ENCODE peak calls at places on chromosomes 1 and 21, in eight cellular contexts. B, H, Y, P, J, X, R and K are unnamed samples. For H3K36me3, the result is how much of the 10 kb centered on the place peaks cover.

GRCh38 chr1:205247130-205247921 is 19.6 kb downstream of the TMCC2 start:
- DNase-seq in R (no peak), H (no peak), X (no peak), J (no peak), Y (no peak), B (peak), P (no peak), K (peak)

GRCh38 chr1:228238461-228238860 is 30.6 kb downstream of the OBSCN start:
- DNase-seq in J (no peak), Y (no peak), X (no peak), B (no peak), H (no peak), P (no peak), R (no peak), K (no peak)

GRCh38 chr1:191669629-191670028 is 488.6 kb upstream of the RGS18 start:
- DNase-seq in X (no peak), R (no peak), H (no peak), B (peak), P (peak), Y (no peak), J (peak), K (no peak)

GRCh38 chr1:154403983-154404382 is 1.2 kb upstream of the IL6R start:
- DNase-seq in R (no peak), X (no peak), H (no peak), J (no peak), B (no peak), P (no peak), Y (no peak), K (no peak)

GRCh38 chr21:45918835-45919467 is 62.6 kb upstream of the COL6A1 start:
- DNase-seq in P (no peak), X (no peak), R (no peak), Y (no peak), B (no peak), J (no peak), H (no peak), K (no peak)

GRCh38 chr1:94683886-94684285 is 136.3 kb upstream of the SLC44A3 start:
- DNase-seq in X (no peak), B (no peak), J (no peak), P (no peak), H (no peak), Y (no peak), R (no peak), K (no peak)

GRCh38 chr1:172180886-172181285 is 239.6 kb upstream of the C1orf105 start:
- DNase-seq in P (peak), R (no peak), B (peak), X (peak), Y (no peak), J (peak), H (peak), K (no peak)

GRCh38 chr1:19764848-19765247 is 34.9 kb downstream of the TMCO4 start:
- DNase-seq in B (no peak), J (peak), R (peak), H (peak), X (peak), P (no peak), Y (peak), K (peak)

GRCh38 chr1:94919241-94920030 is 7.5 kb downstream of the CNN3 start:
- DNase-seq in J (no peak), R (no peak), B (no peak), P (no peak), X (no peak), H (peak), Y (no peak), K (no peak)

GRCh38 chr1:112603541-112603940 is 15.4 kb downstream of the ST7L start:
- DNase-seq in X (no peak), P (no peak), H (no peak), Y (no peak), R (no peak), B (no peak), J (no peak), K (no peak)
- H3K36me3 ChIP-seq in X (under half), P (under half), H (under half), Y (under half), R (under half), B (under half), J (under half), K (under half)

GRCh38 chr1:234617135-234617985 is 7.4 kb upstream of the IRF2BP2 start:
- DNase-seq in X (no peak), P (no peak), R (no peak), Y (no peak), J (peak), H (peak), B (no peak), K (no peak)

GRCh38 chr1:234619071-234619480 is 9.1 kb upstream of the IRF2BP2 start:
- DNase-seq in B (peak), J (peak), X (no peak), Y (no peak), H (peak), P (peak), R (no peak), K (no peak)

GRCh38 chr1:234616644-234617043 is 6.7 kb upstream of the IRF2BP2 start:
- DNase-seq in H (peak), B (peak), R (no peak), P (no peak), Y (no peak), J (peak), X (no peak), K (no peak)

GRCh38 chr1:234618726-234619049 is 8.7 kb upstream of the IRF2BP2 start:
- DNase-seq in B (no peak), Y (no peak), P (no peak), R (no peak), J (no peak), H (peak), X (no peak), K (no peak)

GRCh38 chr1:234617986-234618725 is 8.2 kb upstream of the IRF2BP2 start:
- DNase-seq in B (peak), J (peak), R (no peak), Y (no peak), H (peak), X (no peak), P (peak), K (peak)
- H2AFZ ChIP-seq in B (no peak), J (peak), R (no peak), Y (no peak), H (peak), X (peak), P (peak), K (no peak)

GRCh38 chr1:23814016-23814415 is 11.2 kb downstream of the HMGCL start:
- DNase-seq in X (no peak), R (no peak), H (no peak), J (peak), B (peak), P (no peak), Y (no peak), K (peak)
- H3K36me3 ChIP-seq in X (under half), R (under half), H (under half), J (under half), B (under half), P (under half), Y (under half), K (under half)

DNA sequence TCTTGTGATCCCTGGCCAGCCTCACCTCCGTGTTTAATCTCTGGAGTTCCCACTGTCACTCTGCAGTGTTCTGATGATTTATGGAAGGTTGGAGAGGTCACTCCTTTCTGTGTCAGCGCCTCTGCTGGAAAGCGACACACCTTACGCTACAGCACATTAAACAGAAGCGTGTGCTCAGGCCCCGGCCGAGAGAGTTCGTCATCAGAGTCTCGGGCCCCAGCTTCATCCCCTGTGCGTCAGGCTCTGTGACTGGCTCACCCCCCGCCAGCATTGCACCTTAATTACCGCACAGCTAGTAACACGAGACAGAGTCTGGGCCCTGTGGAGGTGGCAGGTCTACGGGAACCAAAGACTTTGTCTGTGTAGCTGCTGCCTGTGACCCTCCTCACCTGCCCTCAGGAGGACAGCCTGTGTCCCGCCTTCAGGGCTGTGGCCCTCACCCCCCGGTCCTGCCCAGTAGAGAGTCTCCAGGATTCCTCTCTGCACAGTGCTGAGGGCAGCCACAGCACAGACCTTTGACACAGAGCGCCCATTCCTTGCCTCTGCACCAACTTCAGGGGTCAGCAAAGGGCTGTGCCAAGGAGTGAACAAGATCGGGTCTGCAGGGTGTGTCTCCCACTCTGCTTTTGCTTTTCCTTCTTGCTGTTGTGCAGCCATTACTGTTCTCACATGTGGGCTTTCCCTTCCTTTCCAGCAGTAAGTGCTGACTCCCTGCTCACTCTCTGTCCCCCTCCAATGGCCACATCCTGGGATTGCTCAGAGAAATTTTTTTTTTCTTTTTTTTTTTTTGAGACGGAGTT is 157.6 kb downstream of the PGBD5 start:
- DNase-seq in P (peak), Y (no peak), R (peak), J (peak), B (peak), X (peak), H (peak), K (peak)
- H2AFZ ChIP-seq in P (no peak), Y (no peak), R (no peak), J (no peak), B (peak), X (no peak), H (no peak), K (no peak)